ENCODE peak calls at places on chromosomes 12 and 14, in five cellular contexts. G is heart right ventricle, I is NCI-H748 treated with DMSO at 0.1 percent for 48 hours, C is glomerular endothelial cell, P is GM13977. L is an unnamed sample.

GRCh38 chr12:57129311-57130288 is 1.3 kb downstream of the LRP1 start:
- DNase-seq in G (no peak), I (no peak), C (no peak), P (no peak), L (peak)

GRCh38 chr14:54572316-54572715 is 5.4 kb downstream of the SAMD4A start:
- DNase-seq in G (no peak), I (peak), C (no peak), P (no peak), L (no peak)

GRCh38 chr12:3275171-3276041 is 198.2 kb downstream of the TSPAN9 start:
- DNase-seq in G (peak), I (peak), C (no peak), P (peak), L (peak)

GRCh38 chr14:64233791-64234190 is 60.4 kb downstream of the ESR2 start:
- DNase-seq in G (no peak), I (no peak), C (no peak), P (no peak), L (no peak)

GRCh38 chr12:6696690-6697583 is 3.7 kb downstream of the PIANP start:
- DNase-seq in G (no peak), I (no peak), C (no peak), P (peak), L (no peak)

GRCh38 chr14:96587823-96588385 is 85.7 kb downstream of the PAPOLA start:
- DNase-seq in G (no peak), I (no peak), C (no peak), P (no peak), L (no peak)

GRCh38 chr12:15729097-15729496 is 60.1 kb downstream of the EPS8 start:
- DNase-seq in G (no peak), I (no peak), C (no peak), P (no peak), L (no peak)

GRCh38 chr12:4036872-4037271 is 163.7 kb upstream of the PARP11 start:
- DNase-seq in G (no peak), I (no peak), C (no peak), P (no peak), L (no peak)

GRCh38 chr12:52060498-52061177 is 9.1 kb upstream of the ATG101 start:
- DNase-seq in G (peak), I (no peak), C (no peak), P (no peak), L (no peak)

GRCh38 chr14:61244051-61244450 is 37.1 kb downstream of the TMEM30B start:
- DNase-seq in G (no peak), I (no peak), C (no peak), P (no peak), L (no peak)

GRCh38 chr14:72715910-72716268 is 178.0 kb downstream of the DPF3 start:
- DNase-seq in G (peak), I (no peak), C (no peak), P (no peak), L (no peak)

GRCh38 chr12:5000658-5001390 is 42.9 kb upstream of the KCNA5 start:
- DNase-seq in G (no peak), I (no peak), C (no peak), P (no peak), L (no peak)

GRCh38 chr12:23060161-23060560 is 435.2 kb downstream of the ETNK1 start:
- DNase-seq in G (no peak), I (no peak), C (no peak), P (no peak), L (no peak)

GRCh38 chr12:40312982-40313576 is 88.3 kb downstream of the LRRK2 start:
- DNase-seq in G (no peak), I (no peak), C (no peak), P (no peak), L (peak)

GRCh38 chr12:46260913-46261476 is 7.8 kb downstream of the SLC38A1 start:
- DNase-seq in G (no peak), I (no peak), C (no peak), P (no peak), L (no peak)

GRCh38 chr12:67220065-67220464 is 49.1 kb upstream of the CAND1 start:
- DNase-seq in G (no peak), I (peak), C (no peak), P (no peak), L (no peak)

GRCh38 chr12:3168775-3169221 is 91.6 kb downstream of the TSPAN9 start:
- DNase-seq in G (no peak), I (no peak), C (no peak), P (no peak), L (peak)

GRCh38 chr14:76904100-76904739 is 78.0 kb downstream of the LRRC74A start:
- DNase-seq in G (peak), I (no peak), C (no peak), P (no peak), L (peak)

GRCh38 chr12:537772-538171 is 78.0 kb downstream of the B4GALNT3 start:
- DNase-seq in G (no peak), I (peak), C (no peak), P (no peak), L (no peak)

GRCh38 chr14:92874961-92875360 is 48.0 kb upstream of the CHGA start:
- DNase-seq in G (no peak), I (no peak), C (no peak), P (no peak), L (no peak)

GRCh38 chr14:30532264-30532663 is 26.7 kb upstream of the G2E3 start:
- DNase-seq in G (no peak), I (no peak), C (no peak), P (no peak), L (no peak)

GRCh38 chr12:49887536-49888401 is 15.9 kb downstream of the FAIM2 start:
- DNase-seq in G (no peak), I (no peak), C (no peak), P (no peak), L (no peak)

GRCh38 chr12:105704788-105705187 is 374.3 kb downstream of the C12orf75 start:
- DNase-seq in G (no peak), I (no peak), C (no peak), P (no peak), L (no peak)

GRCh38 chr12:79634957-79635471 is 55.8 kb downstream of the PAWR start:
- DNase-seq in G (no peak), I (no peak), C (no peak), P (no peak), L (peak)

GRCh38 chr14:85288041-85288440 is 241.9 kb upstream of the FLRT2 start:
- DNase-seq in G (no peak), I (no peak), C (no peak), P (no peak), L (no peak)

GRCh38 chr14:99465288-99465687 is 15.4 kb downstream of the SETD3 start:
- DNase-seq in G (no peak), I (no peak), C (no peak), P (no peak), L (no peak)

L was measured in GM03348.